ENCODE peak calls at places on chromosomes 13 and 19, in ten cellular contexts. Z is IMR-90, R is left lung, J is osteocyte, D is RWPE2, U is heart left ventricle, X is cardiac muscle cell, O is neural crest cell, V is Calu3, N is endothelial cell. S is an unnamed sample.

GRCh38 chr19:18346091-18346490 is 5.7 kb downstream of the PGPEP1 start:
- DNase-seq in Z (no peak), R (no peak), J (no peak), D (no peak), U (no peak), X (no peak), O (no peak), V (no peak), N (no peak), S (no peak)

GRCh38 chr19:42284641-42285341 is 15.7 kb downstream of the CIC start:
- DNase-seq in Z (no peak), R (peak), J (no peak), D (no peak), U (peak), X (no peak), O (no peak), V (no peak), N (no peak), S (no peak)

GRCh38 chr13:76385606-76386005 is 500.6 kb downstream of the KCTD12 start:
- DNase-seq in Z (no peak), R (no peak), J (no peak), D (no peak), U (no peak), X (no peak), O (no peak), V (no peak), N (no peak), S (no peak)

GRCh38 chr19:13028027-13028426 is 32.8 kb downstream of the NFIX start:
- DNase-seq in Z (no peak), R (no peak), J (no peak), D (no peak), U (no peak), X (no peak), O (no peak), V (no peak), N (no peak), S (no peak)

GRCh38 chr13:73945871-73946270 is 188.3 kb downstream of the KLF12 start:
- DNase-seq in Z (no peak), R (no peak), J (no peak), D (no peak), U (peak), X (no peak), O (no peak), V (no peak), N (no peak), S (no peak)

GRCh38 chr13:49308977-49309408 is 61.3 kb downstream of the CDADC1 start:
- DNase-seq in Z (peak), R (no peak), J (no peak), D (no peak), U (no peak), X (no peak), O (no peak), V (no peak), N (no peak), S (no peak)

GRCh38 chr19:55703790-55704215 is 28.8 kb downstream of the EPN1 start:
- DNase-seq in Z (no peak), R (no peak), J (no peak), D (no peak), U (no peak), X (peak), O (peak), V (no peak), N (peak), S (no peak)

GRCh38 chr19:13841339-13842293 is 35.3 kb upstream of the NANOS3 start:
- DNase-seq in Z (no peak), R (peak), J (no peak), D (peak), U (peak), X (peak), O (no peak), V (no peak), N (no peak), S (no peak)

GRCh38 chr19:3604987-3605343 is 1.7 kb downstream of the TBXA2R start:
- DNase-seq in Z (no peak), R (no peak), J (no peak), D (no peak), U (no peak), X (no peak), O (no peak), V (no peak), N (no peak), S (no peak)

GRCh38 chr13:96539791-96540190 is 449.9 kb downstream of the HS6ST3 start:
- DNase-seq in Z (no peak), R (no peak), J (no peak), D (no peak), U (no peak), X (no peak), O (no peak), V (no peak), N (no peak), S (no peak)

GRCh38 chr19:17716309-17716929 is 2.9 kb upstream of the MAP1S start:
- DNase-seq in Z (no peak), R (no peak), J (no peak), D (no peak), U (no peak), X (no peak), O (no peak), V (no peak), N (no peak), S (no peak)

GRCh38 chr13:94033098-94033497 is 446.4 kb downstream of the DCT start:
- DNase-seq in Z (no peak), R (no peak), J (no peak), D (no peak), U (no peak), X (no peak), O (no peak), V (no peak), N (no peak), S (no peak)

GRCh38 chr13:77574076-77574475 is 38.6 kb downstream of the SCEL start:
- DNase-seq in Z (no peak), R (no peak), J (no peak), D (no peak), U (no peak), X (no peak), O (no peak), V (no peak), N (no peak), S (no peak)

GRCh38 chr13:51066091-51066831 is 44.8 kb downstream of the C13orf42 start:
- DNase-seq in Z (peak), R (no peak), J (no peak), D (no peak), U (no peak), X (peak), O (no peak), V (peak), N (no peak), S (no peak)

GRCh38 chr13:112943309-112944125 is 25.5 kb upstream of the MCF2L start:
- DNase-seq in Z (peak), R (peak), J (no peak), D (no peak), U (peak), X (peak), O (peak), V (peak), N (peak), S (peak)

GRCh38 chr13:58619396-58620113 is 988.0 kb downstream of the PCDH17 start:
- DNase-seq in Z (no peak), R (no peak), J (no peak), D (no peak), U (no peak), X (no peak), O (no peak), V (no peak), N (no peak), S (no peak)

GRCh38 chr13:27783111-27783510 is 9.2 kb upstream of the GSX1 start:
- DNase-seq in Z (peak), R (no peak), J (no peak), D (no peak), U (no peak), X (peak), O (no peak), V (no peak), N (no peak), S (no peak)
- TF ChIP-seq CTCF in Z (peak), R (no peak), J (peak), D (peak), U (peak), X (peak), O (peak), V (no peak), N (no peak), S (peak)

GRCh38 chr19:34274284-34274826 is 20.0 kb downstream of the GARRE1 start:
- DNase-seq in Z (peak), R (no peak), J (no peak), D (no peak), U (no peak), X (peak), O (no peak), V (no peak), N (no peak), S (no peak)
- TF ChIP-seq CTCF in Z (no peak), R (no peak), J (no peak), D (no peak), U (peak), X (peak), O (no peak), V (no peak), N (no peak), S (no peak)

DNA sequence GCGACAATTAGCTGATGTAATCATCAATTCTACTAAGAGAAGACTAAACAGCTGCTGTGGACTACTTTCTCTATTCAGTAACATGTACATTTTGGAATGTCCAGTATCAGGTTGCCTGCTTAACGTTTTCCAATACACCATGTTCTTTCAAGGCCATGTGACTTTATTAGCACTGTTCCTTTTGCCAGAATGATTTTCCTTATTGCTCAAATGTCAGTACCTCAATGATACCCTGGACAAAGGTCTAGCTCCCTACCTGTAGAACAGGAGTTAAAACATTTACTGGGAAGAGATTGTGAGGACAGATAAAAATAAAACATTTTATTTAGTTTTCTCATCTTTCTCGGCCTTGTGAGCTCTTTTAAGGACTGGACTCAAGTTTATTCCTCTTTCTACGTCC is 3.8 kb upstream of the RBM26 start:
- DNase-seq in Z (no peak), R (no peak), J (no peak), D (no peak), U (no peak), X (no peak), O (no peak), V (no peak), N (no peak), S (no peak)
- TF ChIP-seq CTCF in Z (no peak), R (no peak), J (no peak), D (no peak), U (no peak), X (no peak), O (no peak), V (no peak), N (no peak), S (no peak)

GRCh38 chr19:44071824-44072542 is at the start of gene ZNF284:
- DNase-seq in Z (peak), R (peak), J (peak), D (peak), U (peak), X (peak), O (peak), V (peak), N (peak), S (peak)
- TF ChIP-seq CTCF in Z (no peak), R (no peak), J (no peak), D (no peak), U (no peak), X (no peak), O (no peak), V (no peak), N (no peak), S (no peak)

GRCh38 chr19:6022570-6023049 is 44.7 kb upstream of the RANBP3 start:
- DNase-seq in Z (no peak), R (no peak), J (no peak), D (no peak), U (no peak), X (no peak), O (no peak), V (no peak), N (no peak), S (no peak)
- TF ChIP-seq CTCF in Z (no peak), R (peak), J (peak), D (peak), U (no peak), X (no peak), O (no peak), V (no peak), N (peak), S (peak)

GRCh38 chr13:91046715-91047327 is 300.7 kb upstream of the MIR17HG start:
- DNase-seq in Z (no peak), R (no peak), J (no peak), D (no peak), U (no peak), X (no peak), O (no peak), V (no peak), N (no peak), S (no peak)

GRCh38 chr13:91042870-91043269 is 304.6 kb upstream of the MIR17HG start:
- DNase-seq in Z (no peak), R (no peak), J (no peak), D (no peak), U (no peak), X (no peak), O (no peak), V (no peak), N (no peak), S (no peak)

GRCh38 chr13:91045351-91046034 is 302.0 kb upstream of the MIR17HG start:
- DNase-seq in Z (no peak), R (no peak), J (no peak), D (no peak), U (no peak), X (peak), O (no peak), V (no peak), N (peak), S (no peak)
- TF ChIP-seq CTCF in Z (no peak), R (no peak), J (peak), D (peak), U (peak), X (peak), O (peak), V (no peak), N (peak), S (peak)

GRCh38 chr19:58338825-58339558 is 12.2 kb downstream of the ZSCAN22 start:
- DNase-seq in Z (peak), R (no peak), J (no peak), D (no peak), U (no peak), X (no peak), O (peak), V (no peak), N (peak), S (no peak)
- TF ChIP-seq CTCF in Z (no peak), R (no peak), J (no peak), D (no peak), U (no peak), X (no peak), O (peak), V (no peak), N (peak), S (peak)